ENCODE peak calls at places on chromosomes 6 and 20, in five cellular contexts. L is left ventricle myocardium superior, N is bronchial epithelial cell, T is COR-L47, J is DMS153. K is an unnamed sample.

GRCh38 chr6:32369678-32370077 is 2.0 kb downstream of the TSBP1 start:
- DNase-seq in T (no peak), L (no peak), J (no peak), N (peak; percentile 96), K (peak; percentile 88)

GRCh38 chr20:45948742-45949541 is 14.5 kb downstream of the PCIF1 start:
- DNase-seq in N (no peak), L (peak; percentile 21), T (no peak), J (no peak), K (no peak)

GRCh38 chr6:32895006-32895345 is 41.0 kb downstream of the PSMB9 start:
- DNase-seq in N (no peak), J (no peak), T (no peak), L (no peak), K (no peak)

GRCh38 chr20:64257107-64257757 is 1.7 kb downstream of the PCMTD2 start:
- DNase-seq in T (no peak), L (no peak), N (no peak), J (no peak), K (no peak)

GRCh38 chr6:131819507-131820228 is 11.8 kb downstream of the ENPP1 start:
- DNase-seq in J (no peak), T (no peak), L (no peak), N (peak; percentile 28), K (peak; percentile 63)

GRCh38 chr6:12163149-12163548 is 127.0 kb upstream of the EDN1 start:
- DNase-seq in L (no peak), N (no peak), J (no peak), T (no peak), K (no peak)

GRCh38 chr20:10463622-10464021 is 28.5 kb downstream of the SLX4IP start:
- DNase-seq in N (peak; percentile 74), L (no peak), T (no peak), J (no peak), K (no peak)

GRCh38 chr6:83511901-83512681 is at the start of gene PRSS35:
- DNase-seq in J (peak; percentile 54), L (peak; percentile 66), T (no peak), N (peak; percentile 28), K (peak; percentile 51)

GRCh38 chr6:120147218-120147871 is 797.8 kb upstream of the MAN1A1 start:
- DNase-seq in T (no peak), J (no peak), L (no peak), N (peak; percentile 32), K (no peak)

GRCh38 chr6:21826031-21826430 is 232.5 kb downstream of the SOX4 start:
- DNase-seq in L (no peak), N (peak; percentile 53), J (no peak), T (no peak), K (peak; percentile 92)

GRCh38 chr20:2544211-2544610 is 7.8 kb downstream of the TMC2 start:
- DNase-seq in L (no peak), J (no peak), T (no peak), N (peak; percentile 33), K (no peak)

GRCh38 chr6:44850367-44850766 is 462.9 kb downstream of the CDC5L start:
- DNase-seq in J (no peak), T (no peak), L (no peak), N (no peak), K (no peak)

GRCh38 chr6:155244434-155244833 is 19.4 kb upstream of the CLDN20 start:
- DNase-seq in N (no peak), J (no peak), L (no peak), T (no peak), K (no peak)

GRCh38 chr6:170093658-170094596 is 197.0 kb downstream of the DLL1 start:
- DNase-seq in J (no peak), N (no peak), T (no peak), L (peak; percentile 21), K (no peak)

GRCh38 chr6:101585501-101585900 is 192.0 kb downstream of the GRIK2 start:
- DNase-seq in L (no peak), T (no peak), J (no peak), N (peak; percentile 75), K (no peak)

GRCh38 chr6:96460052-96460700 is 61.4 kb upstream of the UFL1 start:
- DNase-seq in N (peak; percentile 63), T (peak; percentile 82), J (peak; percentile 72), L (no peak), K (no peak)

GRCh38 chr6:52588710-52589091 is 11.8 kb upstream of the TRAM2 start:
- DNase-seq in T (no peak), J (no peak), L (no peak), N (no peak), K (no peak)

GRCh38 chr6:46062312-46062711 is 46.7 kb upstream of the CLIC5 start:
- DNase-seq in L (no peak), J (peak; percentile 56), N (peak; percentile 83), T (no peak), K (peak; percentile 98)

K was measured in renal cortical epithelial cell.